ENCODE peak calls at places on chromosomes 1 and 21, in five cellular contexts. V, L, A, N and O are unnamed samples.

GRCh38 chr1:208270679-208271111 is 26.5 kb upstream of the PLXNA2 start:
- DNase-seq in A (no peak), V (no peak), L (no peak), N (no peak), O (no peak)

GRCh38 chr1:159898527-159898926 is 1.4 kb downstream of the CFAP45 start:
- DNase-seq in A (no peak), L (no peak), N (no peak), V (no peak), O (no peak)

GRCh38 chr1:193614817-193615216 is 428.4 kb upstream of the B3GALT2 start:
- DNase-seq in V (no peak), N (no peak), A (no peak), L (no peak), O (no peak)

GRCh38 chr21:38929137-38929536 is 123.4 kb downstream of the ETS2 start:
- DNase-seq in N (no peak), A (no peak), L (no peak), V (no peak), O (no peak)

GRCh38 chr1:223248787-223249175 is 105.7 kb upstream of the TLR5 start:
- DNase-seq in V (no peak), N (no peak), L (no peak), A (no peak), O (no peak)

GRCh38 chr1:96519851-96520281 is 201.7 kb upstream of the PTBP2 start:
- DNase-seq in V (no peak), N (no peak), A (no peak), L (no peak), O (no peak)

GRCh38 chr1:189609206-189609605 is 868.5 kb downstream of the BRINP3 start:
- DNase-seq in A (no peak), N (no peak), V (no peak), L (no peak), O (no peak)

GRCh38 chr1:89069955-89070354 is 4.9 kb upstream of the GBP1 start:
- DNase-seq in A (no peak), V (no peak), L (no peak), N (no peak), O (no peak)

DNA sequence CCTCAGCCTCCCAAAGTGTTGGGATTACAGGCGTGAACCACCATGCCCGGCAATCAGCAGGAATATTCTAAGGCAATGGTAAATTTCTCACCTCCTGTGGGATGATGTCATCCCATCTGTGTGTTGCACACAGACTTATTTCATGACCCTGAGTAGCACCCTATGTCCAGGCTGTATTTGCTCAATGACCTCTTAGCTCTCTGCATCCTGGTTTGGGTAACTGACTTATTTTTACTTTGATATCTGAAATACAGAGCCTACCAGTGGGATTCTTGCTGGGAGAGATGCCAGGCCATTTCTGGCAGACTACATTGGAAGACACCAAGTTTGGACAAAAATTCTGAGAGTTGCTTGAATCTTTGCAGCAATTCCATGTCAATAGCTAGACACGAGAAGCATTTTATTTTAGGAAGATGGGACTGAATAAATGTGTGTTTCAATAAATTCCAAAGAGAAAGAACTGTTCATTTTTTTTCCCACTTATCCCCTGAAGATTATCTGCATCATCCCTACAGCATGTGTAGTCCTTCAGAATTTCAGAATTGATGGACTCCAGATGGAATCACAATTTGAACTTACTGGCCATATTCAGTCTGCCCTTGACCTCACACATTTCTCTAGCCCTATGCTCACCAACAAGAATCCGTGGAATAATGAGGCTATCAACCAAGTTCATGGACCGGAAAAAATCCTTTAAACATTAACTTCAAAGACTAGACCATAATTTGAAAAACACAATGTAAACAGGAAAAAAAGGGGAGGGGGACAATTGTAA is 226.4 kb downstream of the HMCN1 start:
- DNase-seq in L (no peak), A (no peak), N (no peak), V (no peak), O (no peak)
- TF ChIP-seq CTCF in L (no peak), A (no peak), N (no peak), V (no peak), O (no peak)

DNA sequence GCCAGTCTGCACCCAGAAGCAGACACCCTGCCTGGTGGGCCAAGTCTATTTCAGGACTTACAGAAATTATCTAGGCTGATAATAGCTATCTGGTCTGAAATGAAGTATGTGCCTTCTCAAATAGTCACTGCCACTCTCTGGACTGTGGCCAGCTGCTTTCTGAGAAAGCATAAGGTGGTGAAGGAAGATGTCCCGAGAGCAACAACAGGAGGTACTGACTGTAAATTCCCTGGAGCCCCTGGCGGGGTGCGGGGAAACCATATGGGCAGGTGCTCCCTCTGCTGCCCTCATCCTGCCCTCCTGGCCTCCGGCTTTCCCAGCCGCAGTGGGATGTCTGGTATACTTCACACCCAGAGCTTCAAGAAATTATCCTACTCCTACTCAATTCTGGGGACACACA is 86.8 kb downstream of the TGFBR3 start:
- DNase-seq in A (no peak), V (no peak), L (no peak), N (no peak), O (no peak)
- TF ChIP-seq CTCF in A (no peak), V (no peak), L (no peak), N (no peak), O (no peak)

GRCh38 chr1:966135-966602 is at the start of gene PLEKHN1:
- DNase-seq in N (no peak), V (no peak), A (no peak), L (no peak), O (no peak)
- TF ChIP-seq CTCF in N (no peak), V (no peak), A (no peak), L (no peak), O (no peak)

GRCh38 chr1:65717815-65718454 is 74.8 kb upstream of the PDE4B start:
- DNase-seq in N (no peak), A (no peak), L (no peak), V (no peak), O (no peak)
- TF ChIP-seq CTCF in N (no peak), A (no peak), L (no peak), V (no peak), O (no peak)

GRCh38 chr1:243409284-243409683 is 153.4 kb downstream of the SDCCAG8 start:
- DNase-seq in N (no peak), V (no peak), A (no peak), L (no peak), O (no peak)
- TF ChIP-seq CTCF in N (no peak), V (no peak), A (no peak), L (no peak), O (no peak)